ENCODE peak calls at places on chromosome 12, in ten cellular contexts. D is upper lobe of right lung, W is small intestine, C is GM23248, V is esophagus squamous epithelium, F is aorta, X is Peyer's patch, R is heart right ventricle, S is HepG2, T is prostate gland. M is an unnamed sample.
A peak's percentile ranks its signal among the peaks of the same experiment; 100 is the strongest.

GRCh38 chr12:132178801-132179401 is 34.6 kb downstream of the NOC4L start:
- DNase-seq in D (no peak), W (no peak), C (no peak), V (no peak), F (no peak), X (peak; percentile 31), R (no peak), S (no peak), T (peak; percentile 22), M (no peak)

GRCh38 chr12:50419112-50419909 is 18.6 kb downstream of the LARP4 start:
- DNase-seq in D (no peak), W (peak; percentile 43), C (no peak), V (no peak), F (no peak), X (no peak), R (no peak), S (no peak), T (no peak), M (no peak)

GRCh38 chr12:55068416-55069010 is 48.7 kb downstream of the NEUROD4 start:
- DNase-seq in D (no peak), W (peak; percentile 53), C (peak; percentile 70), V (no peak), F (no peak), X (no peak), R (peak; percentile 21), S (peak; percentile 30), T (no peak), M (no peak)

GRCh38 chr12:92556622-92557421 is 146.0 kb upstream of the PLEKHG7 start:
- DNase-seq in D (no peak), W (no peak), C (no peak), V (no peak), F (no peak), X (no peak), R (no peak), S (no peak), T (no peak), M (no peak)

GRCh38 chr12:110270125-110270962 is 10.7 kb upstream of the ATP2A2 start:
- DNase-seq in D (no peak), W (no peak), C (peak; percentile 81), V (no peak), F (peak; percentile 37), X (no peak), R (peak; percentile 57), S (peak; percentile 95), T (peak; percentile 74), M (no peak)

GRCh38 chr12:116415408-116416108 is 138.1 kb upstream of the MED13L start:
- DNase-seq in D (no peak), W (no peak), C (no peak), V (no peak), F (no peak), X (no peak), R (no peak), S (no peak), T (no peak), M (no peak)

GRCh38 chr12:105487961-105488360 is 157.5 kb downstream of the C12orf75 start:
- DNase-seq in D (no peak), W (no peak), C (no peak), V (no peak), F (no peak), X (no peak), R (no peak), S (no peak), T (no peak), M (no peak)

GRCh38 chr12:95326450-95326849 is 108.8 kb downstream of the VEZT start:
- DNase-seq in D (no peak), W (no peak), C (peak; percentile 40), V (no peak), F (no peak), X (no peak), R (no peak), S (peak; percentile 28), T (no peak), M (no peak)

GRCh38 chr12:111458773-111459172 is 53.0 kb downstream of the SH2B3 start:
- DNase-seq in D (no peak), W (no peak), C (no peak), V (no peak), F (no peak), X (no peak), R (no peak), S (no peak), T (no peak), M (no peak)

GRCh38 chr12:111457577-111457976 is 51.9 kb downstream of the SH2B3 start:
- DNase-seq in D (no peak), W (no peak), C (no peak), V (no peak), F (no peak), X (no peak), R (no peak), S (no peak), T (no peak), M (no peak)

GRCh38 chr12:111455448-111456320 is 50.0 kb downstream of the SH2B3 start:
- DNase-seq in D (no peak), W (no peak), C (peak; percentile 71), V (no peak), F (no peak), X (no peak), R (no peak), S (no peak), T (no peak), M (no peak)

GRCh38 chr12:111454716-111455447 is 49.2 kb downstream of the SH2B3 start:
- DNase-seq in D (no peak), W (no peak), C (no peak), V (no peak), F (no peak), X (no peak), R (no peak), S (no peak), T (no peak), M (no peak)

GRCh38 chr12:111457071-111457470 is 51.3 kb downstream of the SH2B3 start:
- DNase-seq in D (no peak), W (no peak), C (no peak), V (no peak), F (no peak), X (no peak), R (no peak), S (no peak), T (no peak), M (no peak)
- H3K27ac ChIP-seq in D (no peak overlapping the region), W (no peak overlapping the region), C (no peak overlapping the region), V (no peak overlapping the region), F (no peak overlapping the region), X (no peak overlapping the region), R (no peak overlapping the region), S (no peak overlapping the region), T (no peak overlapping the region), M (no peak overlapping the region)

GRCh38 chr12:123264642-123265041 is 7.0 kb downstream of the CDK2AP1 start:
- DNase-seq in D (no peak), W (no peak), C (no peak), V (no peak), F (no peak), X (no peak), R (no peak), S (peak; percentile 39), T (no peak), M (no peak)
- H3K4me1 ChIP-seq in D (peaks cover 20% of the 10 kb centered on the region), W (peaks cover 4% of the 10 kb centered on the region), C (peaks cover 8% of the 10 kb centered on the region), V (peaks cover 20% of the 10 kb centered on the region), F (no peaks in the 10 kb centered on the region), X (no peaks in the 10 kb centered on the region), R (peaks cover 21% of the 10 kb centered on the region), S (peaks cover 15% of the 10 kb centered on the region), T (peaks cover 11% of the 10 kb centered on the region), M (peaks cover 21% of the 10 kb centered on the region)

GRCh38 chr12:34406996-34407300 is 384.7 kb downstream of the ALG10 start:
- DNase-seq in D (no peak), W (no peak), C (no peak), V (no peak), F (peak; percentile 57), X (peak; percentile 3), R (no peak), S (no peak), T (no peak), M (peak; percentile 5)

GRCh38 chr12:34407813-34408212 is 385.5 kb downstream of the ALG10 start:
- DNase-seq in D (no peak), W (no peak), C (no peak), V (no peak), F (no peak), X (no peak), R (no peak), S (no peak), T (no peak), M (no peak)

GRCh38 chr12:34404377-34405285 is 382.3 kb downstream of the ALG10 start:
- DNase-seq in D (peak; percentile 23), W (no peak), C (no peak), V (no peak), F (peak; percentile 52), X (peak; percentile 9), R (no peak), S (no peak), T (peak; percentile 1), M (peak; percentile 13)

GRCh38 chr12:34405286-34406227 is 383.3 kb downstream of the ALG10 start:
- DNase-seq in D (peak; percentile 43), W (no peak), C (no peak), V (no peak), F (peak; percentile 57), X (peak; percentile 5), R (no peak), S (no peak), T (peak; percentile 2), M (peak; percentile 22)

DNA sequence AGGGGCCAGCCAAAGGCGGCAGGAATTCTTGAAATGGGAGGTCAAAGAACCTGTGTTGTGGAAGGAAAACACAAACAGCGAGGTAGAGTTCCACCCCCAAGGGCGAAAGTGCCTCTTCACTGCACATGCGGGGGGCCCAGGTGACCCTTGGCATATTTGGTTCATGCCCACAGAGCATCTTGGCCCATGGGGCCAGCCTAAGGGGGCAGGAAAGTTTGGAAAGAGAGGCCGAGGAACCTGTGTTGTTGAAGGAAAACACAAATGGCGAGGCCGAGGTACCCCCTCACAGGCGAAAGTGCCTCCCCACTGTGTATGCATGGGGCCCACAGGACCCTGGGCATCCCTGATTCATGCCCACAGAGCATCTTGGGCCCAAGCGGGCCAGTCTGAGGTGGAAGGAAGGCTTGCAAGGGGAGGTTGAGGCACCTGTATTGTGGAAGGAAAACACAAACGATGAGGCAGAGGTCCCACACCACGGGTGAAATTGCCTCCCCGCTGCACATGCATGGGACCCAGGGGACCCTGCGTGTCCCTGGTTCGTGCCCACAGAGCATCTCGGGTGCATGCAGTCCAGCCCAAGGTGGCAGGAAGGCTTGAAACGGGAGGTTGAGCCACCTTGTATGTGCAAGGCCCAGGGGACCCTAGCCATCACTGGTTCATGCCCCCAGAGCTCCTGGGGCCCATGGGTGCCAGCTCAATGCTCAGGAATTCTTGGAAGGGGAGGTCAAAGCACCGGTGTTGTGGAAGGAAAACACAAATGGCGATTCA is 384.1 kb downstream of the ALG10 start:
- DNase-seq in D (peak; percentile 50), W (no peak), C (no peak), V (no peak), F (peak; percentile 51), X (no peak), R (no peak), S (no peak), T (no peak), M (peak; percentile 14)
- H3K9me3 ChIP-seq in D (peaks cover 31% of the 10 kb centered on the region), W (peaks cover 12% of the 10 kb centered on the region), C (no peaks in the 10 kb centered on the region), V (peaks cover 54% of the 10 kb centered on the region), F (peaks cover 9% of the 10 kb centered on the region), X (no peaks in the 10 kb centered on the region), R (peaks cover 12% of the 10 kb centered on the region), S (peaks cover 92% of the 10 kb centered on the region), T (no peaks in the 10 kb centered on the region), M (peaks cover 56% of the 10 kb centered on the region)

DNA sequence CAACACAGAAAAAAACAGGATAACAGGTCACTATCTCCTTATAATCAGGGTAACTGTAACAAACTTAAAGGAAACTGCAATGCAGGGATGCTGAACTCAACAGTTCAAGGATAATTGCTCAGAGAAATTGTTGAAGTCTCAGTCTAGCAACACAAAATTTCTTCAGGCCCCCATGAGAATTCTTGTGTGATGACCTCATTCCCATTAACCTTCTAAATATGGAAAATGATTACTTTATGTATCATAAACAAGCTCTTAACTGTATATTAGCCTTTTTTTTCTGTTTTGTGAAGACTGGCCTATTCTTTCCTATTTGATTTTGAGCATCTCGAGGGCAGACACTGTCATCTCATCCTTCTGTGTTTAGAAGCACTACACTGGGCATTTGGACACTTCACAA is 47.1 kb downstream of the IGF1 start:
- DNase-seq in D (no peak), W (no peak), C (peak; percentile 28), V (no peak), F (no peak), X (no peak), R (no peak), S (no peak), T (no peak), M (no peak)
- H3K27ac ChIP-seq in D (no peak overlapping the region), W (no peak overlapping the region), C (no peak overlapping the region), V (no peak overlapping the region), F (no peak overlapping the region), X (no peak overlapping the region), R (no peak overlapping the region), S (no peak overlapping the region), T (no peak overlapping the region), M (no peak overlapping the region)

M was measured in lower lobe of right lung.